ENCODE peak calls at places on chromosomes 5 and 9, in four cellular contexts. S is small intestine, N is fibroblast of pulmonary artery, T is esophagus squamous epithelium. H is an unnamed sample.

GRCh38 chr5:72618699-72619098 is 111.5 kb upstream of the ZNF366 start:
- DNase-seq in N (no peak), T (no peak), S (no peak), H (peak)

GRCh38 chr5:124438390-124439380 is 307.8 kb downstream of the ZNF608 start:
- DNase-seq in S (no peak), N (no peak), T (no peak), H (no peak)

GRCh38 chr5:73862796-73863195 is 236.8 kb downstream of the ARHGEF28 start:
- DNase-seq in N (no peak), S (no peak), T (no peak), H (peak)

GRCh38 chr5:1106385-1107166 is 5.3 kb downstream of the SLC12A7 start:
- DNase-seq in T (no peak), S (peak), N (no peak), H (no peak)

GRCh38 chr5:35617060-35617434 is 616 bp upstream of the SPEF2 start:
- DNase-seq in S (no peak), T (no peak), N (no peak), H (no peak)

GRCh38 chr5:24444439-24444838 is 200.3 kb downstream of the CDH10 start:
- DNase-seq in S (no peak), N (no peak), T (no peak), H (no peak)

GRCh38 chr5:17991775-17992174 is 357.5 kb downstream of the TAF11L14 start:
- DNase-seq in N (no peak), S (no peak), T (no peak), H (no peak)

GRCh38 chr9:131013015-131013755 is 4.2 kb downstream of the LAMC3 start:
- DNase-seq in T (no peak), N (no peak), S (no peak), H (no peak)

GRCh38 chr5:111865356-111865755 is 108.4 kb upstream of the NREP start:
- DNase-seq in T (no peak), N (peak), S (no peak), H (no peak)

GRCh38 chr9:130970855-130971254 is 31.8 kb upstream of the FIBCD1 start:
- DNase-seq in S (no peak), N (no peak), T (no peak), H (no peak)

GRCh38 chr5:136674178-136674577 is 308.8 kb upstream of the TRPC7 start:
- DNase-seq in S (no peak), T (no peak), N (no peak), H (no peak)

GRCh38 chr5:135398855-135399837 is at the start of gene MACROH2A1:
- DNase-seq in S (peak), T (peak), N (peak), H (peak)

GRCh38 chr5:136424835-136425694 is 59.7 kb upstream of the TRPC7 start:
- DNase-seq in N (peak), S (peak), T (no peak), H (peak)

GRCh38 chr5:132193165-132193694 is 34.4 kb downstream of the P4HA2 start:
- DNase-seq in N (no peak), S (no peak), T (no peak), H (no peak)

GRCh38 chr5:127183332-127183731 is 107.3 kb upstream of the MEGF10 start:
- DNase-seq in T (no peak), S (no peak), N (no peak), H (no peak)

GRCh38 chr9:81083821-81084512 is 605.4 kb downstream of the TLE1 start:
- DNase-seq in T (no peak), S (no peak), N (peak), H (peak)

GRCh38 chr5:95486185-95486584 is 68.6 kb downstream of the SKIC3 start:
- DNase-seq in N (no peak), T (no peak), S (no peak), H (no peak)

GRCh38 chr5:149227168-149227826 is 44.4 kb upstream of the AFAP1L1 start:
- DNase-seq in N (peak), T (no peak), S (no peak), H (peak)

GRCh38 chr5:142319560-142320426 is 5.0 kb downstream of the SPRY4 start:
- DNase-seq in S (no peak), T (no peak), N (no peak), H (no peak)
- H3K4me3 ChIP-seq in S (no peak), T (no peak), N (peak), H (peak)

DNA sequence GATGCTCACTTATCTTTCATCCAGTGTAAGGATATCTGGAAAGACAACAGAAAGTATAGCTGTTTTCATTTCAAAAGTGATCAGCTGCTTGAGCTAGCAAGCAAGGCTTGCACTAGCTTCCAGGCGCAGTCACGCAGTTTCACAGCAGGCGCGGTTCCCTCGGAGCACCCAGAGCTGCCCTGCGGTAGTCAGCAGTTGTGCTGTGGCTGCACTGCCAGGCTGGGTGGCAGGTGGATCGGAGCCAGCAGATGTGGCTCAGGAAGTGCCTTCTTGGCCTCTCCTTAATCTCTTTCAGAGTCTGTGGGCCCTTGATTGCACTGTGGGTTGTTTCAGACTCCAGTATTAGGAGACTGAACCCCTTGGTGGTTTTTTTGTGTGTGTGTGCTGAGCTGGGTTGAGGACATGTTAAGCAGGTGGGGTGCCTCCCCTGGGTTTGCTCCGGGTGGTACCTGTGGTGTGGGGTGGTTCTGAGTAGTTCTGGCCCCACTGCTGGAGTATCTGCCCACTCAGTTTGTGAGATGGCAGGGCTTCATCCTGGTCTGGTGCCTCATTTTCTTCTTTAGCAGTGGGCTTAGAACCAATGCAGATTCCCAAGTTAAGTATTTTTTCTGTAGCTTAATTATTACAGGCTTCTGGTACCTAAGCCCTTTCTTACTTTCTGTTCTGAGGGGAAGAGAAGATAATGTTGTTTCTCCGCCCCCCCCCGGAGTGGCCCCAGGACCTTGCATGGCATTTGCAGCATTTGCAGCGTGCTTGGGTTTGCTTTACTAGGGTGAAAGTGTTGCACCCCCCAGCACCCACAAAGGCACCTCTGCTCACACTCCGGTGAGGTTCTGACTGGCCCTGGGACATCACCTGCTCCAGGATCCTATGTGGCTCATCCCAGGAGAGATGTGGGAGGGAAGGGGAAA is 16.4 kb downstream of the TENT4A start:
- DNase-seq in S (peak), N (no peak), T (no peak), H (no peak)
- H3K4me3 ChIP-seq in S (no peak), N (no peak), T (no peak), H (no peak)

GRCh38 chr9:135887021-135887507 is 20.3 kb downstream of the CAMSAP1 start:
- DNase-seq in N (no peak), S (no peak), T (no peak), H (peak)

GRCh38 chr9:135887585-135888050 is 19.7 kb downstream of the CAMSAP1 start:
- DNase-seq in S (no peak), N (no peak), T (no peak), H (no peak)

GRCh38 chr9:135889564-135890189 is 17.7 kb downstream of the CAMSAP1 start:
- DNase-seq in N (no peak), S (no peak), T (no peak), H (no peak)

GRCh38 chr9:135888766-135889394 is 18.5 kb downstream of the CAMSAP1 start:
- DNase-seq in T (no peak), S (peak), N (no peak), H (no peak)

DNA sequence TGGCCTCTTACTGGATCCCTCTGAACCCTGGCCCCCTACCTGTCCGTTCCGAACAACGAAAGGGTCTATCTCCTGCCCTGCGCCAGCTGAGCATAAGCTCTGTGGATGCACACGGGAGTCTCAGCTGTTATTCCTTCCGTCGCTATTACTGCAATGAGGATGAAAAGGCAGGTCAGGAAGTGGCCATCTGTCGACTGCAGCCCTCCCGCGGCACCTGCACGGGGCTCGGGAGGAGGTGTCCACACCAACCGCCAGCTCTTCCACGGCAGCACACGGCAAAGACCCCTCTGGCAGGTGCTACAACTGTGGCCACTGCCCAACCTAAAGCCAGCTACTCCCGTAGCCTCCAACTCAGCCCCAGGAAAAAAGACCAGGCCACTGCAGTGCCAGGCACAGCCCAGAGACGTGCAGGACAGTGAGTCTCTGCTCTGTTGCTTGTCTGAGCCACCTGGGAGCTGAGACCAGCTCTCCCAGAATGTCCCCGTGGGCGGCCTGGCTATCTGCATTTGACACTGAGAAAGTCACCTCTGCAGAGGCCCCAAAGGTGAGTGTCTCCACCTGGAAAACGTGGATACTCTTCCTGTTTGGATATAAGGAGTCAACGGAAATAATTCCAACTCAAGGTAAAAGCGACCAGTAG is 19.1 kb downstream of the CAMSAP1 start:
- DNase-seq in S (no peak), N (no peak), T (no peak), H (no peak)
- H3K4me3 ChIP-seq in S (no peak), N (no peak), T (no peak), H (no peak)

GRCh38 chr9:110131499-110131898 is 76.5 kb downstream of the C9orf152 start:
- DNase-seq in N (no peak), S (no peak), T (no peak), H (no peak)
- H3K4me3 ChIP-seq in N (no peak), S (no peak), T (no peak), H (no peak)

H was measured in AG10803.